ENCODE peak calls at places on chromosomes 4 and X, in four cellular contexts. N, P, D and R are unnamed samples.

GRCh38 chr4:112145326-112145819 is at the start of gene FAM241A:
- DNase-seq in N (peak), P (peak), D (peak), R (no peak)

GRCh38 chrX:39841604-39842003 is 256.2 kb downstream of the BCOR start:
- DNase-seq in N (no peak), P (no peak), D (no peak), R (no peak)

GRCh38 chr4:125321709-125322362 is 7.1 kb downstream of the FAT4 start:
- DNase-seq in N (no peak), P (no peak), D (no peak), R (no peak)

GRCh38 chrX:13716905-13717304 is 17.5 kb downstream of the TRAPPC2 start:
- DNase-seq in N (no peak), P (no peak), D (no peak), R (no peak)

GRCh38 chr4:8433181-8433580 is 7.3 kb downstream of the ACOX3 start:
- DNase-seq in N (no peak), P (no peak), D (no peak), R (no peak)

GRCh38 chrX:37712458-37712857 is 26.9 kb downstream of the XK start:
- DNase-seq in N (no peak), P (no peak), D (no peak), R (no peak)

GRCh38 chrX:618761-619450 is 11.7 kb upstream of the SHOX start:
- DNase-seq in N (no peak), P (no peak), D (no peak), R (no peak)

GRCh38 chr4:14834382-14834781 is 167.9 kb upstream of the CPEB2 start:
- DNase-seq in N (no peak), P (no peak), D (no peak), R (no peak)

GRCh38 chrX:130771230-130771629 is 131.8 kb downstream of the ENOX2 start:
- DNase-seq in N (no peak), P (no peak), D (no peak), R (no peak)

GRCh38 chr4:11878241-11878640 is 449.5 kb upstream of the HS3ST1 start:
- DNase-seq in N (no peak), P (no peak), D (no peak), R (no peak)

GRCh38 chr4:169040559-169041261 is 30.7 kb upstream of the CBR4 start:
- DNase-seq in N (no peak), P (no peak), D (no peak), R (no peak)

GRCh38 chr4:169042608-169043007 is 32.6 kb upstream of the CBR4 start:
- DNase-seq in N (no peak), P (no peak), D (no peak), R (no peak)

GRCh38 chr4:169037491-169037890 is 27.4 kb upstream of the CBR4 start:
- DNase-seq in N (no peak), P (no peak), D (no peak), R (no peak)

GRCh38 chr4:169044723-169045447 is 34.8 kb upstream of the CBR4 start:
- DNase-seq in N (no peak), P (no peak), D (no peak), R (no peak)

DNA sequence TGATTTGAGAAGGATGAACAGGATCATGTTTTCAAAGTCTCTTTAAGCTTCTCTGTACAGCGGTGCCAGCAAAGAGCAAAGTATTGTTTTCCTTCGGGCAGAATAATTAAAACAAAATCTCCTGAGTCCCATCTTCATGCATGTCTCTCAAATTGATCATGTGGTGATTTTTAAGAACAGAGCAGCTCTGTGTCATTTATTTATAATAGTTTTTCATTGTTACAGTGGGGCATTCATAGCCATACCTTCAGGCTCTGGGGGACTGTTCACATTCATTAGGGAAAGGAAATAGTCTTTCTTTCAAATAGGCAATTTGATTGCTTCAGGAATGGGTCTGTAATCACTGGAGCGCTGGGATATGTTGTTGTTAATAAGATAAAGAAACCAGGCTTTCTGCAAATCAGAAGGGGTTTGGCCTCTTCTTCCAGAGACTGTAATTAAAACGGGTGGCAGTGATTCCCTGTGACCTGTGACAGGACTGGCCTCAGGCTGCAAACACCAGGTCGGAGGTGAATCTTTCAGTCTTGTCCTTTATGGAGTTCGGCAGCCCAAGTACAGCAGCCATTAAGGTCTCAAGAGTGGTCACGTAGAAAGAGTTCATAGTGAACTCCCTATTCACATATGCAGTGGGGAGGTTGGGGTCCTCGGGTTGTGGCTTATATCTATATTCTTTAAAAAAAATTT is 29.4 kb upstream of the CBR4 start:
- DNase-seq in N (no peak), P (no peak), D (no peak), R (no peak)
- TF ChIP-seq TARDBP in N (no peak), P (no peak), D (no peak), R (no peak)

GRCh38 chr4:165785337-165785736 is 87.7 kb upstream of the TLL1 start:
- DNase-seq in N (no peak), P (no peak), D (no peak), R (no peak)

GRCh38 chr4:165780735-165781134 is 92.3 kb upstream of the TLL1 start:
- DNase-seq in N (no peak), P (no peak), D (no peak), R (no peak)

GRCh38 chr4:165783626-165784025 is 89.4 kb upstream of the TLL1 start:
- DNase-seq in N (no peak), P (no peak), D (no peak), R (no peak)

GRCh38 chr4:165784672-165785071 is 88.4 kb upstream of the TLL1 start:
- DNase-seq in N (no peak), P (no peak), D (no peak), R (no peak)

GRCh38 chr4:165779950-165780670 is 92.9 kb upstream of the TLL1 start:
- DNase-seq in N (no peak), P (no peak), D (no peak), R (no peak)
- TF ChIP-seq TARDBP in N (no peak), P (no peak), D (no peak), R (no peak)

GRCh38 chr4:144421839-144422565 is 224.0 kb upstream of the HHIP start:
- DNase-seq in N (no peak), P (no peak), D (no peak), R (no peak)
- TF ChIP-seq TARDBP in N (no peak), P (no peak), D (no peak), R (no peak)

GRCh38 chrX:41670108-41670507 is 18.7 kb upstream of the GPR34 start:
- DNase-seq in N (no peak), P (no peak), D (no peak), R (no peak)
- TF ChIP-seq TARDBP in N (no peak), P (no peak), D (no peak), R (no peak)

DNA sequence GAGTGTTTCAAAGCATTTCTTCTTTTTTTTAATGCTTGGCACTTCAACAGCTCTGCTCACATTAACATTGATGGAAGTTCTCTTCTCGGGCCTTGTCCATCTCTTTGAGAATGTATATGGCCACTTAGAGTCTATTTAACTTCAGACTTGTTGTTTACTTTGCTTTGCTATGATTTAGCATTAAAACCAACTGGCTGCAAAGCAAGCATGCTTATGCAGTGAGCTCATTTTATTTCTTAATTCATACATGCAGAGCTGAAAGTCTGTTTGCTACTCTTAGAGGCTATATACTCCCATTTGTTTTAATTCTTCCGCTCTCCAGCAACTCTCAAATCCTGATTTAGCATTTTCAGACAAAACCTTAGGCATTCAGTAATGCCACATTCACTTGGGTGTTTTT is 107.6 kb upstream of the PACRGL start:
- DNase-seq in N (no peak), P (no peak), D (no peak), R (no peak)
- TF ChIP-seq TARDBP in N (no peak), P (no peak), D (no peak), R (no peak)

DNA sequence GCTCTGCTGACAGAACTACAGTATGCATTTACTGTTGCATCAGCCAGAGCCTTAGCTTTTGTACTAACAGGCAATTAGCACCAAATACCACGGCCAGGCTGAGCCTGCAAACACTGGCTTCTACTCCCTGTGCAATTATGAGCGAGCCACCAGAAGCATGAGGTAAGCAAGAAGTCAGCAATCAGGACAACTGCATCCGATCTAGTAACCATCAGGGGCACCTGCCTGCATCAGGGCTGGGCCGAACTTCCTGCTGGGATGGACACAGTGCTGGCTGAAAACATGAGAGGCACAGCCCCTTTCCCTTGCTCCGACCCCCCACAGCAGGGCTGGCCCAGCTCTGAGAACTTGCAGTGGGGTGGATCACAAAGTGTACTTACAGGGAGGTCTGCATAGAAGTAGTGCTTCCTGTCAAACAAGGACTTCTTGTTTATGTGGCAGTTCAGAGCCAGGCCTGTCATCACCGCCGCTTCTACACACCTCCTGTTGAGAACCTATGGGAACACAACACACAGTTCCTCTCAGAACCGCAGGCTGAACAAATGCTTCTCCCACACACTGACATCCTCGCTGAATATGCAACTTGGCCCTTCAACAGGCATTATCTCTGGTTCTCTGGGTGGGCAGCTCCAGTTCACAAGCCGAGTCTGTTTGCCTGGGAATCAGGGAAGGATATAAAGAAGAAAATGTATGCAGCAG is 41.6 kb downstream of the GATB start:
- DNase-seq in N (no peak), P (no peak), D (no peak), R (no peak)
- TF ChIP-seq TARDBP in N (no peak), P (no peak), D (no peak), R (no peak)